ENCODE peak calls at places on chromosomes 12 and 14, in eight cellular contexts. B is fibroblast of pulmonary artery; E is Ammon's horn; F is activated naive CD4-positive, alpha-beta T cell treated with anti-CD3 and anti-CD28 coated beads for 36 hours; N is activated CD4-positive, alpha-beta T cell treated with anti-CD3 and anti-CD28 coated beads for 4 hours; D is caudate nucleus; R is HuH-7; X is HTR-8/SVneo. O is an unnamed sample.

GRCh38 chr12:51174501-51174900 is 1.6 kb upstream of the TFCP2 start:
- DNase-seq in B (no peak), E (no peak), F (no peak), N (no peak), D (no peak), R (no peak), X (no peak), O (no peak)

GRCh38 chr12:131723532-131723931 is 12.6 kb downstream of the SFSWAP start:
- DNase-seq in B (no peak), E (no peak), F (no peak), N (no peak), D (no peak), R (no peak), X (no peak), O (no peak)

GRCh38 chr14:74980746-74981661 is 21.7 kb upstream of the EIF2B2 start:
- DNase-seq in B (peak; percentile 45), E (no peak), F (no peak), N (no peak), D (no peak), R (no peak), X (peak; percentile 88), O (peak; percentile 16)

GRCh38 chr12:79844693-79845092 is 90.2 kb downstream of the PPP1R12A start:
- DNase-seq in B (peak; percentile 77), E (no peak), F (no peak), N (no peak), D (no peak), R (no peak), X (peak; percentile 43), O (no peak)

GRCh38 chr14:70036665-70037064 is 152.1 kb downstream of the SLC8A3 start:
- DNase-seq in B (no peak), E (no peak), F (peak; percentile 24), N (no peak), D (no peak), R (no peak), X (no peak), O (peak; percentile 22)

GRCh38 chr12:6238875-6239274 is 38.7 kb downstream of the CD9 start:
- DNase-seq in B (no peak), E (no peak), F (no peak), N (no peak), D (no peak), R (no peak), X (no peak), O (no peak)

GRCh38 chr12:121089031-121089812 is 43.5 kb upstream of the P2RX7 start:
- DNase-seq in B (no peak), E (no peak), F (no peak), N (no peak), D (no peak), R (peak; percentile 51), X (no peak), O (no peak)

GRCh38 chr12:125403145-125403789 is 338.0 kb downstream of the AACS start:
- DNase-seq in B (peak; percentile 40), E (no peak), F (no peak), N (no peak), D (no peak), R (peak; percentile 8), X (peak; percentile 23), O (peak; percentile 53)

GRCh38 chr12:63103489-63104131 is 47.4 kb downstream of the AVPR1A start:
- DNase-seq in B (peak; percentile 44), E (peak; percentile 33), F (peak; percentile 11), N (peak; percentile 6), D (no peak), R (no peak), X (peak; percentile 27), O (peak; percentile 44)

GRCh38 chr12:69254046-69254445 is 14.7 kb downstream of the CPSF6 start:
- DNase-seq in B (peak; percentile 72), E (peak; percentile 53), F (no peak), N (peak; percentile 13), D (peak; percentile 6), R (peak; percentile 19), X (peak; percentile 10), O (peak; percentile 20)

GRCh38 chr12:111444706-111445310 is 39.1 kb downstream of the SH2B3 start:
- DNase-seq in B (peak; percentile 39), E (peak; percentile 81), F (peak; percentile 97), N (peak; percentile 67), D (peak; percentile 51), R (no peak), X (no peak), O (no peak)

GRCh38 chr14:96538663-96539317 is 36.6 kb downstream of the PAPOLA start:
- DNase-seq in B (no peak), E (no peak), F (no peak), N (no peak), D (no peak), R (no peak), X (no peak), O (no peak)

GRCh38 chr12:12723681-12724420 is 6.7 kb downstream of the CDKN1B start:
- DNase-seq in B (no peak), E (peak; percentile 27), F (peak; percentile 30), N (peak; percentile 39), D (no peak), R (no peak), X (no peak), O (no peak)

GRCh38 chr14:31205681-31206535 is 1.7 kb downstream of the HECTD1 start:
- DNase-seq in B (peak; percentile 72), E (peak; percentile 16), F (no peak), N (no peak), D (no peak), R (peak; percentile 83), X (peak; percentile 59), O (peak; percentile 17)

GRCh38 chr12:54374555-54375257 is 9.8 kb downstream of the ZNF385A start:
- DNase-seq in B (no peak), E (no peak), F (no peak), N (no peak), D (no peak), R (no peak), X (no peak), O (no peak)

GRCh38 chr14:76456200-76456599 is 80.3 kb downstream of the ESRRB start:
- DNase-seq in B (peak; percentile 34), E (peak; percentile 17), F (peak; percentile 63), N (peak; percentile 17), D (no peak), R (peak; percentile 49), X (peak; percentile 78), O (peak; percentile 71)

GRCh38 chr12:101967506-101967905 is 90.1 kb downstream of the DRAM1 start:
- DNase-seq in B (no peak), E (no peak), F (no peak), N (no peak), D (no peak), R (no peak), X (no peak), O (no peak)

GRCh38 chr14:93493054-93493453 is 62.3 kb downstream of the UNC79 start:
- DNase-seq in B (no peak), E (no peak), F (no peak), N (no peak), D (no peak), R (no peak), X (no peak), O (no peak)

GRCh38 chr12:11633968-11634367 is 15.5 kb upstream of the ETV6 start:
- DNase-seq in B (no peak), E (no peak), F (no peak), N (no peak), D (no peak), R (no peak), X (no peak), O (no peak)

GRCh38 chr12:99019798-99020197 is 374.7 kb downstream of the APAF1 start:
- DNase-seq in B (no peak), E (no peak), F (no peak), N (no peak), D (no peak), R (no peak), X (no peak), O (no peak)

GRCh38 chr12:85092814-85093370 is 56.7 kb downstream of the LRRIQ1 start:
- DNase-seq in B (no peak), E (no peak), F (no peak), N (no peak), D (no peak), R (no peak), X (no peak), O (no peak)

GRCh38 chr14:78119440-78119839 is 50.7 kb upstream of the NRXN3 start:
- DNase-seq in B (no peak), E (no peak), F (no peak), N (no peak), D (no peak), R (no peak), X (no peak), O (no peak)

GRCh38 chr14:52259452-52259851 is 8.0 kb upstream of the PTGDR start:
- DNase-seq in B (peak; percentile 36), E (no peak), F (no peak), N (no peak), D (no peak), R (no peak), X (no peak), O (no peak)

GRCh38 chr12:103848132-103848531 is 7.1 kb upstream of the NT5DC3 start:
- DNase-seq in B (no peak), E (no peak), F (no peak), N (no peak), D (no peak), R (peak; percentile 11), X (no peak), O (no peak)

GRCh38 chr14:101878222-101879211 is 85.9 kb upstream of the DYNC1H1 start:
- DNase-seq in B (no peak), E (no peak), F (peak; percentile 70), N (no peak), D (no peak), R (no peak), X (no peak), O (no peak)

GRCh38 chr14:64786296-64787149 is 82.3 kb downstream of the PLEKHG3 start:
- DNase-seq in B (peak; percentile 47), E (no peak), F (no peak), N (no peak), D (no peak), R (no peak), X (no peak), O (no peak)

GRCh38 chr14:98494582-98494981 is 777.4 kb downstream of the BCL11B start:
- DNase-seq in B (no peak), E (no peak), F (peak; percentile 52), N (peak; percentile 5), D (no peak), R (no peak), X (no peak), O (no peak)

GRCh38 chr14:98593361-98593761 is 678.6 kb downstream of the BCL11B start:
- DNase-seq in B (no peak), E (peak; percentile 97), F (no peak), N (no peak), D (peak; percentile 95), R (no peak), X (no peak), O (no peak)

O was measured in HEK293T.